ENCODE peak calls at places on chromosomes 12 and 14, in six cellular contexts. X is A549, B is suprapubic skin, A is heart right ventricle, I is heart left ventricle, E is mammary epithelial cell. O is an unnamed sample. For H3K4me1, the result is how much of the 10 kb centered on the place peaks cover.

GRCh38 chr14:82366803-82367202 is 833.1 kb upstream of the SEL1L start:
- DNase-seq in X (no peak), B (no peak), A (no peak), I (no peak), E (no peak), O (no peak)

GRCh38 chr12:82910246-82910893 is 223.7 kb downstream of the TMTC2 start:
- DNase-seq in X (no peak), B (no peak), A (no peak), I (no peak), E (no peak), O (no peak)

GRCh38 chr12:114668151-114668891 is 15.7 kb downstream of the TBX3 start:
- DNase-seq in X (peak), B (peak), A (peak), I (peak), E (peak), O (peak)

GRCh38 chr12:104314242-104314614 is 10.7 kb downstream of the EID3 start:
- DNase-seq in X (no peak), B (no peak), A (no peak), I (no peak), E (no peak), O (no peak)

GRCh38 chr14:100902295-100902694 is 1.2 kb downstream of the RTL1 start:
- DNase-seq in X (peak), B (no peak), A (no peak), I (no peak), E (no peak), O (no peak)

GRCh38 chr14:22113401-22113800 is 439.8 kb upstream of the OR4E1 start:
- DNase-seq in X (no peak), B (no peak), A (no peak), I (no peak), E (no peak), O (no peak)

GRCh38 chr12:14418526-14418925 is 53.0 kb downstream of the ATF7IP start:
- DNase-seq in X (no peak), B (no peak), A (no peak), I (no peak), E (peak), O (peak)

GRCh38 chr12:31361730-31362114 is 35.8 kb upstream of the SINHCAF start:
- DNase-seq in X (no peak), B (no peak), A (no peak), I (no peak), E (no peak), O (no peak)

GRCh38 chr14:50794063-50794645 is 36.8 kb downstream of the NIN start:
- DNase-seq in X (no peak), B (no peak), A (no peak), I (no peak), E (no peak), O (no peak)

GRCh38 chr14:72169521-72169920 is 237.3 kb downstream of the RGS6 start:
- DNase-seq in X (no peak), B (no peak), A (no peak), I (no peak), E (no peak), O (no peak)

GRCh38 chr14:74621556-74621955 is 9.5 kb upstream of the LTBP2 start:
- DNase-seq in X (no peak), B (no peak), A (no peak), I (peak), E (no peak), O (no peak)

GRCh38 chr14:74619672-74620131 is 7.7 kb upstream of the LTBP2 start:
- DNase-seq in X (peak), B (no peak), A (peak), I (peak), E (peak), O (peak)

GRCh38 chr14:74620923-74621322 is 8.9 kb upstream of the LTBP2 start:
- DNase-seq in X (no peak), B (no peak), A (no peak), I (peak), E (no peak), O (no peak)

GRCh38 chr14:74622257-74622656 is 10.2 kb upstream of the LTBP2 start:
- DNase-seq in X (no peak), B (no peak), A (no peak), I (peak), E (no peak), O (no peak)

DNA sequence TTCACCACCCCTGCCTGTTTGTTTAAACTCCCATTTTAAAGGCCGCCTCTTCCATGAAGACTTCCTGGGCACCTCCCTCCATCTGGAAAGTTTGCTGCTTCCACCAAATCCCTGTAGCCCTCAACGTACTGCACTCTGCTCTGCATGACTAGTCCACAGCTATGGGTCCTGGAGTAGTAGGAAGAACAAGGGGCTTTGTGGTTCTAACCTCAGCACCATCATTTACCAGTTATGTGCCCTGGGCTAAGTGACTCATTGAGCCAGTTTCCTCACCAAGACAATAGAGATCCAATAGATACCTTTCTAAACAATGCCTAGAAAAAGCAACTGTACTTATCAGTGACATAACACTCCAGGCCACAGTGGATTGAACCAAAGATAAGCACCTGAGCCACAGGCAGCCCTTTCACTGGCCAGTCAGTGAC is 8.5 kb upstream of the LTBP2 start:
- DNase-seq in X (peak), B (no peak), A (no peak), I (peak), E (peak), O (peak)
- H3K4me1 ChIP-seq in X (half or more), B (half or more), A (under half), I (under half), E (half or more), O (under half)

GRCh38 chr12:110930348-110931314 is 10.3 kb upstream of the MYL2 start:
- DNase-seq in X (no peak), B (no peak), A (no peak), I (no peak), E (no peak), O (no peak)

GRCh38 chr12:110928700-110929099 is 8.3 kb upstream of the MYL2 start:
- DNase-seq in X (no peak), B (no peak), A (peak), I (peak), E (no peak), O (no peak)

GRCh38 chr12:110932048-110932447 is 11.7 kb upstream of the MYL2 start:
- DNase-seq in X (no peak), B (no peak), A (no peak), I (no peak), E (no peak), O (no peak)

GRCh38 chr12:110931315-110931728 is 10.9 kb upstream of the MYL2 start:
- DNase-seq in X (no peak), B (no peak), A (peak), I (peak), E (no peak), O (no peak)

DNA sequence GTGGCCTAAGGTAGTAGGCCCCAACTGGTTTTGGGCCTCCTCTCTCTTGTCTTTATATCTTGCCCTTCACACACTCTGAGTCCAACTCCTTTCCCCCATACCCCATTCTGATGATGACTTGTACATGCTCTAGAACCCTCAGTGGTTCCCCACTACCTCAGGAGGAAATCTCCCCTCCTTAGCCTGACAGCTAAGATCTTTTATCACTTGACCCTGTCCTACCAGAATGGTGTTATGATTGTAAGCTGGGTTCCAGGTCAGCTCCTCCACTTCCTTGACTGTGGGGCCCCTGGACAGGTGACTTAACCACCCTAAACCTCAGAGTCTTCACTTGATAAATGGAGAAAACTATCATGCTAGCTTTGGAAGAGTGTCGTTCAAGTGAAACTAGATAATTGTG is 9.4 kb upstream of the MYL2 start:
- DNase-seq in X (no peak), B (no peak), A (no peak), I (no peak), E (no peak), O (no peak)
- H3K4me1 ChIP-seq in X (under half), B (under half), A (under half), I (under half), E (under half), O (under half)

DNA sequence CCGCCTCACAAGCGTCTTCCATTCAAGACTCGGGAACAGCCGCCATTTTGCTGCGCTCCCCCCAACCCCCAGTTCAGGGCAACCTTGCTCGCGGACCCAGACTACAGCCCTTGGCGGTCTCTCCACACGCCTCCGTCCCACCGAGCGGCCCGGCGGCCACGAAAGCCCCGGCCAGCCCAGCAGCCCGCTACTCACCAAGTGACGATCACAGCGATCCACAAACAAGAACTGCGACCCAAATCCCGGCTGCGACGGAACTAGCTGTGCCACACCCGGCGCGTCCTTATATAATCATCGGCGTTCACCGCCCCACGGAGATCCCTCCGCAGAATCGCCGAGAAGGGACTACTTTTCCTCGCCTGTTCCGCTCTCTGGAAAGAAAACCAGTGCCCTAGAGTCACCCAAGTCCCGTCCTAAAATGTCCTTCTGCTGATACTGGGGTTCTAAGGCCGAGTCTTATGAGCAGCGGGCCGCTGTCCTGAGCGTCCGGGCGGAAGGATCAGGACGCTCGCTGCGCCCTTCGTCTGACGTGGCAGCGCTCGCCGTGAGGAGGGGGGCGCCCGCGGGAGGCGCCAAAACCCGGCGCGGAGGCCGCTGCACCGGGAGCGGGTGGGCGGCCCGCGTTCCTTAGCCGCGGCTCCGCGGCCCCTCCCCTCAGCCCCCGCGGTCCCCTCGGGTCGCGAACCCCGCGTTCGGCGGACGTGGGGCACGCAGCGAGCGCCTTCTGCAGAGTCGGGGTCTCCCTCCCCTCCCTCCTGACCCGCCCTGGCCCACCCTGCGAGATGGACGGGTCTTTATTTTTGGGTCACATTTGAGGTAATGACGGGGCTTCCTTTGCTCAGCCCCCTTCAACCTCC is at the start of gene UBC:
- DNase-seq in X (no peak), B (peak), A (peak), I (peak), E (peak), O (peak)
- H3K4me1 ChIP-seq in X (under half), B (half or more), A (under half), I (half or more), E (under half), O (under half)

GRCh38 chr12:124391340-124392261 is 96.7 kb downstream of the RFLNA start:
- DNase-seq in X (no peak), B (no peak), A (peak), I (peak), E (no peak), O (peak)

GRCh38 chr12:124392271-124392990 is 97.5 kb downstream of the RFLNA start:
- DNase-seq in X (peak), B (no peak), A (no peak), I (peak), E (no peak), O (peak)

GRCh38 chr12:124388679-124389536 is 94.0 kb downstream of the RFLNA start:
- DNase-seq in X (peak), B (peak), A (peak), I (peak), E (peak), O (peak)

GRCh38 chr12:124389537-124390441 is 94.9 kb downstream of the RFLNA start:
- DNase-seq in X (no peak), B (no peak), A (no peak), I (no peak), E (no peak), O (no peak)

DNA sequence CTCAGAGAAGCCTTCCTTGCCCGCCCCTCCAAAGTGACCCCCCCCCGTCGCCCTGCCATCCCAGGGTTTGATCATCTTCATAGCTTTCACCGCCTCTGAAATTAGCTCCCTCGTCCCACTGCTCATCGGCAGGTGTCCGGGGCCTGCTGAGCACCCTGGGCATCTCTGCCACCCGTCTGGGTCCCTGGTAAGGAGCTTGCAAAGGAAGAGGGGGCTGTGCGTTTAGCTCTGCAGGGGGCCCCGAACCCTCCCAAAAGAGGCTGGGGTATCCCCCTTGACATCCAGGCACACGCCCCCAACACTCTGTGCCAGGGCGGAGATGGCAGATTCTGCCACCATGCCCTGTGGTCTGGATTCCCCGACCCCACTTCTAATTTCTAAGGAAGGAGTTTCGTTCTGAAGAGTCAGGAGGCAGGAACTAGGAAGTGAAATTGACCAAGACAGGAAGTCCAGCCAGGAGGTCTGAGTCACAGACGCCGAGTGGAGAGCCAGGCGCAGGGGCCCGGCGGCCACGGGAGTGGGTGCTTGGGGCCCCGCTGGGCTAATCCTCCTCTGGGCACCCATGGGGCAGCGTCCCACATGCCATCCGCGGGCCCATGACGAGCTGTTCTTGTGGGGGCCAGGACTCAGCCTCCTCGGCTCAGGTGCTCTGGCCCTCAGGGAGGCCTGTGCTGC is 95.7 kb downstream of the RFLNA start:
- DNase-seq in X (peak), B (no peak), A (peak), I (peak), E (no peak), O (peak)
- H3K4me1 ChIP-seq in X (half or more), B (half or more), A (half or more), I (half or more), E (under half), O (half or more)

DNA sequence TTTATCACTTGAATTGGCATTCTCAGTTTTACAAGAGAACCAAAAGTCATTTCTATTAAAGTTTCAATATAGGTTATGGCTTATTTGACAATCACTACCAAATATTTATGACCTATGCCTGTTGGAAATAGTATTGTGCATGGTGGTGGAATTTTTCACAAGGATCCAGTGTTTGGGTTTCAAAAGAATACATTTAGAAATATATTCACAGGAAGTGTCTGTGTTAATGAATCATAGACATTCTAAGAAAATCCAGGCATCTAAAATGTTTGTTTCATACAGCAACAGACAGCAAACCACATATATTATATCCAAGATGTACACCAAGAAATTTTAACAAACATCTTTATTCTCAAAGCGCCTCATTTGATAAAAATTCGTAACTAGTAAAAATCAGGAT is 92.7 kb downstream of the MED13L start:
- DNase-seq in X (no peak), B (no peak), A (no peak), I (no peak), E (no peak), O (no peak)
- H3K4me1 ChIP-seq in X (half or more), B (under half), A (under half), I (under half), E (under half), O (under half)

GRCh38 chr12:92717202-92717601 is 14.4 kb downstream of the PLEKHG7 start:
- DNase-seq in X (no peak), B (no peak), A (no peak), I (no peak), E (peak), O (peak)
- H3K4me1 ChIP-seq in X (under half), B (under half), A (under half), I (under half), E (under half), O (under half)

DNA sequence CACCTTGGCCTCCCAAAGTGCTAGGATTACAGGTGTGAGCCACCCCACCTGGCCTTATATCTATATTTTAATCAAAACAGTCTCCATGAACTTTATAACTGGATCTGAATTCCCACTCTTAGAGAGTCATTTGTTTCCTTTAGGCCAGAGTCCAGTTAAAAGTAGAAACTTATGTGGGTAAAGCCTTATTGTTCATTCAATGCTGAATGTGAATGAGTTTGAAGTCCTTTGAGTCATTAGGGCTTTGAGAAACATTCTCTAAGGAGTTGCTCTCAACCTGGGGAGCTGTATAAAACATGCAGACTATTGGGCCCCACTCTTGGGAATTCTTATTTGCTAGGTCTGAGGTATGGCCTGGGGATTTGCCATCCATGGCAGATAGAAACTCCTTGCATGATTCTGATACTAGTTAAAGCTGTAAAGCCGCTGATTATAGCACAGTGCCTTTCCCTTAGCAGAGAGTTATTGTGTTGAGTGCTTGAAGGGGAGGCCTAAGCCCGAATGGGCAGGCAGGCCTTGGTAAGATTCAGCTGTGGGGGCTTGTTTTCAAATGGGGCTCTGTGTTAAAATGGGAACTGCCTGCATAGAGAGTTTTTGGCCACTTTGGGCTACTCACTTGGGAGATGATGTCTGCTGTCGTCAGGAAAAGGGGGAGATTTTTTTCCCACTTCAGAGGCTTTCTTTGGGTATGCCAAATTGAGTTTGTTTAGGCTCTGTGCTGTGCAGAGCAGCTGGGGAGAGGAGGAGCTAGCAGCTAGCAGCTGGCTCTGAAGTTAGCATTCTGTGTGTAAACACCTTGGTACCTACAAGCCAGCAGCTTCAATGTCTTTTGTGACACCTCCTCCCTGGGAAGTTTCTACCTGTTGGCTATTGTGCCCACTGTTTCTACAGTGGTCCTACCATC is 117.5 kb downstream of the DACT1 start:
- DNase-seq in X (no peak), B (no peak), A (peak), I (no peak), E (no peak), O (peak)
- H3K4me1 ChIP-seq in X (under half), B (under half), A (under half), I (under half), E (under half), O (under half)